ENCODE peak calls at places on chromosomes 5 and 9, in five cellular contexts. I is lung microvascular endothelial cell; S is activated CD4-positive, alpha-beta T cell treated with anti-CD3 and anti-CD28 coated beads, Interleukin-2, amount 50 U/mL, for 48 hours; Y is H54; V is fibroblast of the aortic adventitia. Z is an unnamed sample.

GRCh38 chr5:127066721-127067120 is 6.6 kb downstream of the C5orf63 start:
- DNase-seq in V (no peak), Y (no peak), I (no peak), S (no peak), Z (no peak)

GRCh38 chr9:15936316-15936869 is 383.6 kb downstream of the CCDC171 start:
- DNase-seq in V (peak; percentile 63), Y (no peak), S (no peak), I (no peak), Z (peak; percentile 43)

GRCh38 chr5:58751222-58751621 is 168.3 kb downstream of the RAB3C start:
- DNase-seq in Y (peak; percentile 11), V (peak; percentile 4), I (no peak), S (no peak), Z (no peak)

GRCh38 chr9:85742630-85742928 is 825 bp upstream of the AGTPBP1 start:
- DNase-seq in Y (no peak), I (peak; percentile 17), V (peak; percentile 63), S (no peak), Z (no peak)

GRCh38 chr5:38574009-38574408 is 17.6 kb upstream of the LIFR start:
- DNase-seq in I (no peak), V (no peak), S (no peak), Y (no peak), Z (no peak)

GRCh38 chr9:113274474-113275146 is 762 bp downstream of the CDC26 start:
- DNase-seq in I (peak; percentile 82), V (peak; percentile 72), Y (peak; percentile 29), S (no peak), Z (peak; percentile 57)

GRCh38 chr5:141349917-141350619 is at the start of gene PCDHGB1:
- DNase-seq in Y (peak; percentile 45), I (peak; percentile 22), V (peak; percentile 67), S (peak; percentile 24), Z (peak; percentile 42)

GRCh38 chr5:39376293-39376714 is 12.0 kb upstream of the C9 start:
- DNase-seq in Y (peak; percentile 41), V (peak; percentile 61), S (peak; percentile 12), I (peak; percentile 72), Z (peak; percentile 71)

GRCh38 chr5:148904440-148904839 is 78.0 kb downstream of the ADRB2 start:
- DNase-seq in I (no peak), S (no peak), V (no peak), Y (no peak), Z (no peak)

GRCh38 chr9:92292338-92293074 is 991 bp downstream of the IARS1 start:
- DNase-seq in S (no peak), I (no peak), V (peak; percentile 19), Y (no peak), Z (no peak)

GRCh38 chr9:107219486-107219853 is 63.6 kb upstream of the RAD23B start:
- DNase-seq in I (no peak), Y (no peak), S (no peak), V (no peak), Z (no peak)

GRCh38 chr9:106228861-106229260 is 534.5 kb downstream of the TMEM38B start:
- DNase-seq in S (no peak), V (no peak), Y (no peak), I (no peak), Z (no peak)

GRCh38 chr5:107663697-107664096 is 7.0 kb downstream of the EFNA5 start:
- DNase-seq in S (no peak), V (no peak), Y (no peak), I (no peak), Z (no peak)

GRCh38 chr5:32711693-32712462 is 757 bp downstream of the NPR3 start:
- DNase-seq in Y (no peak), I (peak; percentile 42), V (peak; percentile 65), S (no peak), Z (peak; percentile 38)

GRCh38 chr9:5994486-5994885 is 20.9 kb downstream of the RANBP6 start:
- DNase-seq in S (no peak), I (no peak), Y (no peak), V (no peak), Z (no peak)

GRCh38 chr5:35303152-35303551 is 72.9 kb upstream of the PRLR start:
- DNase-seq in V (no peak), Y (no peak), S (no peak), I (no peak), Z (no peak)

GRCh38 chr9:133144887-133145466 is 18.7 kb downstream of the GBGT1 start:
- DNase-seq in S (no peak), Y (no peak), V (no peak), I (no peak), Z (no peak)

GRCh38 chr5:135930029-135930948 is 24.5 kb downstream of the LECT2 start:
- DNase-seq in S (no peak), Y (no peak), I (no peak), V (no peak), Z (no peak)

GRCh38 chr9:91163441-91163772 is 198.3 kb downstream of the AUH start:
- DNase-seq in S (no peak), Y (no peak), V (no peak), I (no peak), Z (no peak)

GRCh38 chr9:137045294-137046093 is 483 bp downstream of the NPDC1 start:
- DNase-seq in V (peak; percentile 39), I (peak; percentile 58), S (no peak), Y (peak; percentile 89), Z (no peak)

GRCh38 chr5:129244478-129244877 is 149.9 kb downstream of the ISOC1 start:
- DNase-seq in V (peak; percentile 88), I (no peak), S (no peak), Y (no peak), Z (no peak)